ENCODE peak calls at places on chromosomes 1 and 21, in eight cellular contexts. H is A549; M is ovary; I is upper lobe of right lung; V is cardiac muscle cell; P is aorta; F is CD8-positive, alpha-beta T cell; A is spleen. T is an unnamed sample.

GRCh38 chr1:47797555-47797954 is 199.6 kb downstream of the TRABD2B start:
- DNase-seq in H (no peak), M (no peak), I (no peak), V (no peak), P (no peak), F (no peak), A (no peak), T (no peak)

GRCh38 chr1:67955591-67955990 is 94.8 kb downstream of the DIRAS3 start:
- DNase-seq in H (no peak), M (no peak), I (no peak), V (no peak), P (no peak), F (no peak), A (no peak), T (no peak)

GRCh38 chr1:2783435-2784397 is 17.8 kb downstream of the TTC34 start:
- DNase-seq in H (no peak), M (no peak), I (no peak), V (no peak), P (peak; percentile 66), F (no peak), A (peak; percentile 60), T (no peak)

GRCh38 chr1:155975375-155976061 is 2.8 kb downstream of the ARHGEF2 start:
- DNase-seq in H (no peak), M (no peak), I (no peak), V (no peak), P (no peak), F (no peak), A (no peak), T (no peak)

GRCh38 chr1:90708236-90708786 is 8.8 kb downstream of the BARHL2 start:
- DNase-seq in H (no peak), M (no peak), I (no peak), V (no peak), P (no peak), F (no peak), A (no peak), T (no peak)

GRCh38 chr1:82152356-82153281 is 351.9 kb downstream of the ADGRL2 start:
- DNase-seq in H (no peak), M (no peak), I (no peak), V (no peak), P (no peak), F (no peak), A (no peak), T (no peak)

GRCh38 chr21:34690041-34690792 is 21.4 kb downstream of the CLIC6 start:
- DNase-seq in H (no peak), M (no peak), I (no peak), V (no peak), P (no peak), F (no peak), A (no peak), T (peak; percentile 63)

GRCh38 chr1:20578062-20578461 is 10.8 kb upstream of the CDA start:
- DNase-seq in H (no peak), M (no peak), I (no peak), V (no peak), P (no peak), F (no peak), A (no peak), T (no peak)

GRCh38 chr1:200731654-200732332 is 6.9 kb upstream of the CAMSAP2 start:
- DNase-seq in H (peak; percentile 55), M (no peak), I (no peak), V (no peak), P (no peak), F (no peak), A (no peak), T (no peak)

GRCh38 chr1:107273515-107273914 is 132.7 kb downstream of the NTNG1 start:
- DNase-seq in H (no peak), M (no peak), I (no peak), V (no peak), P (no peak), F (no peak), A (no peak), T (no peak)

GRCh38 chr1:202713110-202713509 is 2.9 kb upstream of the SYT2 start:
- DNase-seq in H (peak; percentile 57), M (peak; percentile 3), I (no peak), V (no peak), P (no peak), F (no peak), A (no peak), T (peak; percentile 76)

GRCh38 chr1:210233216-210233494 is 559 bp downstream of the SERTAD4 start:
- DNase-seq in H (no peak), M (no peak), I (no peak), V (peak; percentile 41), P (peak; percentile 86), F (no peak), A (no peak), T (no peak)

GRCh38 chr1:172960019-172960418 is 90.7 kb downstream of the TNFSF18 start:
- DNase-seq in H (no peak), M (no peak), I (no peak), V (no peak), P (no peak), F (no peak), A (no peak), T (no peak)

GRCh38 chr1:160724445-160725242 is 13.0 kb upstream of the CD48 start:
- DNase-seq in H (peak; percentile 35), M (no peak), I (no peak), V (no peak), P (no peak), F (no peak), A (no peak), T (no peak)

GRCh38 chr1:173224280-173224886 is 17.3 kb upstream of the TNFSF4 start:
- DNase-seq in H (no peak), M (no peak), I (no peak), V (no peak), P (no peak), F (no peak), A (no peak), T (no peak)

GRCh38 chr1:1423245-1423597 is 2.1 kb upstream of the ANKRD65 start:
- DNase-seq in H (no peak), M (no peak), I (no peak), V (no peak), P (no peak), F (no peak), A (no peak), T (no peak)

GRCh38 chr1:62209931-62210595 is 15.4 kb downstream of the L1TD1 start:
- DNase-seq in H (peak; percentile 25), M (no peak), I (no peak), V (no peak), P (no peak), F (no peak), A (no peak), T (peak; percentile 48)

GRCh38 chr1:37085393-37085792 is 51.1 kb upstream of the GRIK3 start:
- DNase-seq in H (peak; percentile 3), M (no peak), I (no peak), V (peak; percentile 13), P (no peak), F (no peak), A (no peak), T (no peak)

GRCh38 chr1:162671664-162672415 is 39.6 kb downstream of the DDR2 start:
- DNase-seq in H (no peak), M (no peak), I (no peak), V (no peak), P (no peak), F (no peak), A (no peak), T (no peak)
- H3K27ac ChIP-seq in H (no peak overlapping the region), M (peak overlapping the region; percentile 28), I (no peak overlapping the region), V (no peak overlapping the region), P (no peak overlapping the region), F (no peak overlapping the region), A (no peak overlapping the region), T (no peak overlapping the region)

GRCh38 chr1:94754570-94754969 is 65.6 kb upstream of the SLC44A3 start:
- DNase-seq in H (no peak), M (no peak), I (no peak), V (peak; percentile 20), P (no peak), F (no peak), A (no peak), T (no peak)
- H3K27ac ChIP-seq in H (peak overlapping the region; percentile 21), M (no peak overlapping the region), I (peak overlapping the region; percentile 70), V (peak overlapping the region; percentile 19), P (no peak overlapping the region), F (no peak overlapping the region), A (no peak overlapping the region), T (no peak overlapping the region)

GRCh38 chr1:117825414-117825813 is 104.0 kb downstream of the GDAP2 start:
- DNase-seq in H (no peak), M (no peak), I (no peak), V (no peak), P (peak; percentile 65), F (no peak), A (no peak), T (no peak)

GRCh38 chr1:117826551-117827078 is 102.8 kb downstream of the GDAP2 start:
- DNase-seq in H (peak; percentile 54), M (peak; percentile 44), I (no peak), V (no peak), P (peak; percentile 74), F (no peak), A (no peak), T (peak; percentile 58)

GRCh38 chr1:117830222-117830621 is 99.2 kb downstream of the GDAP2 start:
- DNase-seq in H (no peak), M (no peak), I (no peak), V (no peak), P (no peak), F (no peak), A (no peak), T (no peak)

GRCh38 chr1:117826119-117826518 is 103.3 kb downstream of the GDAP2 start:
- DNase-seq in H (no peak), M (no peak), I (no peak), V (no peak), P (no peak), F (no peak), A (no peak), T (no peak)

DNA sequence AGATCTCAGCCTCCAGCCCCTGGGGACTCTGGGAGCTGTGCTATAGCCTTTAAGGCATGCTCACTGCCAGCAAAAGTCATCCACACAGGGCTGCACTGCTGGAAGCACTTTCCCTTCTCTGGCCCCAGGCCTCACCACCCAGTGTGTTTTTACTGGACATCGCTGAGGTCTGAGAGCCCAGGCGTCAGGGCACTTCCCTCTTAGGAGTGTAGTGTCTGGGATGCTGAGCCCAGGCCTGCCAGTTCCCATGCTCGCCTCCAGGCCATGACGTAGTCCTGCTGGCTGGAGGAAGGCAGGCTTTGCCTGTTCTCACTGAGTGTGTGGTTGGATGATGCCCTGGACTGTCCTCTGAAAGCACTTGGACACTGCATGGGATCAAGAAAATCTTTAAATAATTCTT is 101.2 kb downstream of the GDAP2 start:
- DNase-seq in H (no peak), M (peak; percentile 45), I (no peak), V (peak; percentile 20), P (peak; percentile 92), F (no peak), A (no peak), T (no peak)
- H3K27ac ChIP-seq in H (no peak overlapping the region), M (no peak overlapping the region), I (peak overlapping the region; percentile 24), V (no peak overlapping the region), P (no peak overlapping the region), F (no peak overlapping the region), A (no peak overlapping the region), T (no peak overlapping the region)

GRCh38 chr1:30808067-30808662 is 50.6 kb upstream of the LAPTM5 start:
- DNase-seq in H (no peak), M (no peak), I (no peak), V (no peak), P (peak; percentile 38), F (no peak), A (peak; percentile 38), T (no peak)
- H3K27ac ChIP-seq in H (no peak overlapping the region), M (no peak overlapping the region), I (no peak overlapping the region), V (no peak overlapping the region), P (no peak overlapping the region), F (no peak overlapping the region), A (no peak overlapping the region), T (no peak overlapping the region)

GRCh38 chr1:169117599-169117998 is 11.1 kb downstream of the ATP1B1 start:
- DNase-seq in H (no peak), M (no peak), I (no peak), V (no peak), P (no peak), F (no peak), A (no peak), T (no peak)
- H3K27ac ChIP-seq in H (peak overlapping the region; percentile 96), M (no peak overlapping the region), I (no peak overlapping the region), V (peak overlapping the region; percentile 69), P (no peak overlapping the region), F (no peak overlapping the region), A (no peak overlapping the region), T (no peak overlapping the region)

T was measured in epithelial cell of prostate.